ENCODE peak calls at places on chromosomes 4 and X, in seven cellular contexts. P, H, Y, Z, L, X and M are unnamed samples.

GRCh38 chrX:15686818-15687685 is 22.4 kb upstream of the CLTRN start:
- DNase-seq in P (peak; percentile 82), H (peak; percentile 60), Y (no peak), Z (peak; percentile 61), L (peak; percentile 41), X (peak; percentile 60), M (peak; percentile 41)

GRCh38 chr4:56060021-56060420 is 111.3 kb downstream of the CEP135 start:
- DNase-seq in P (no peak), H (no peak), Y (no peak), Z (no peak), L (no peak), X (no peak), M (no peak)

GRCh38 chrX:109812236-109812635 is 79.2 kb upstream of the ACSL4 start:
- DNase-seq in P (peak; percentile 13), H (no peak), Y (no peak), Z (no peak), L (no peak), X (no peak), M (no peak)

GRCh38 chrX:100484971-100485370 is 74.9 kb upstream of the PCDH19 start:
- DNase-seq in P (no peak), H (no peak), Y (no peak), Z (no peak), L (no peak), X (no peak), M (no peak)

GRCh38 chrX:139881572-139881971 is 51.3 kb downstream of the ATP11C start:
- DNase-seq in P (no peak), H (no peak), Y (no peak), Z (no peak), L (peak; percentile 71), X (no peak), M (no peak)

GRCh38 chrX:13471269-13471668 is 98.1 kb upstream of the EGFL6 start:
- DNase-seq in P (no peak), H (no peak), Y (no peak), Z (no peak), L (no peak), X (no peak), M (no peak)

GRCh38 chr4:142396279-142396678 is 449.8 kb downstream of the INPP4B start:
- DNase-seq in P (no peak), H (no peak), Y (no peak), Z (no peak), L (peak; percentile 64), X (no peak), M (no peak)

GRCh38 chrX:70234355-70234754 is at the start of gene AWAT1:
- DNase-seq in P (no peak), H (no peak), Y (no peak), Z (no peak), L (no peak), X (no peak), M (no peak)

GRCh38 chr4:103137446-103137827 is 37.8 kb upstream of the BDH2 start:
- DNase-seq in P (no peak), H (no peak), Y (no peak), Z (no peak), L (peak; percentile 61), X (no peak), M (no peak)

GRCh38 chr4:86380176-86380724 is 20.4 kb upstream of the MAPK10 start:
- DNase-seq in P (no peak), H (no peak), Y (no peak), Z (no peak), L (no peak), X (no peak), M (no peak)

GRCh38 chr4:21046121-21046520 is 345.9 kb downstream of the PACRGL start:
- DNase-seq in P (no peak), H (no peak), Y (no peak), Z (no peak), L (peak; percentile 0), X (no peak), M (no peak)

GRCh38 chr4:39770471-39770870 is 72.5 kb downstream of the UBE2K start:
- DNase-seq in P (no peak), H (no peak), Y (no peak), Z (no peak), L (no peak), X (no peak), M (no peak)

GRCh38 chr4:74805601-74806000 is 11.3 kb upstream of the BTC start:
- DNase-seq in P (no peak), H (no peak), Y (no peak), Z (no peak), L (peak; percentile 63), X (no peak), M (no peak)

GRCh38 chr4:53767503-53767902 is 176.2 kb upstream of the LNX1 start:
- DNase-seq in P (no peak), H (no peak), Y (no peak), Z (no peak), L (peak; percentile 95), X (no peak), M (no peak)

GRCh38 chr4:25926473-25926872 is 12.5 kb downstream of the SMIM20 start:
- DNase-seq in P (no peak), H (no peak), Y (no peak), Z (no peak), L (no peak), X (peak; percentile 17), M (no peak)

GRCh38 chrX:115949900-115950822 is 220.4 kb upstream of the AGTR2 start:
- DNase-seq in P (no peak), H (no peak), Y (no peak), Z (no peak), L (no peak), X (no peak), M (no peak)

GRCh38 chr4:81142744-81143143 is 72.3 kb downstream of the PRKG2 start:
- DNase-seq in P (no peak), H (no peak), Y (no peak), Z (no peak), L (peak; percentile 46), X (no peak), M (no peak)

GRCh38 chr4:101020956-101021355 is 326.4 kb downstream of the PPP3CA start:
- DNase-seq in P (no peak), H (no peak), Y (no peak), Z (no peak), L (peak; percentile 81), X (no peak), M (no peak)

GRCh38 chr4:73019462-73020047 is 50.0 kb downstream of the COX18 start:
- DNase-seq in P (peak; percentile 69), H (no peak), Y (no peak), Z (no peak), L (peak; percentile 31), X (no peak), M (no peak)

GRCh38 chr4:41921476-41921875 is 13.8 kb upstream of the TMEM33 start:
- DNase-seq in P (no peak), H (no peak), Y (no peak), Z (no peak), L (no peak), X (no peak), M (no peak)

GRCh38 chr4:7089211-7089964 is 21.5 kb upstream of the GRPEL1 start:
- DNase-seq in P (no peak), H (no peak), Y (no peak), Z (peak; percentile 27), L (no peak), X (no peak), M (no peak)

DNA sequence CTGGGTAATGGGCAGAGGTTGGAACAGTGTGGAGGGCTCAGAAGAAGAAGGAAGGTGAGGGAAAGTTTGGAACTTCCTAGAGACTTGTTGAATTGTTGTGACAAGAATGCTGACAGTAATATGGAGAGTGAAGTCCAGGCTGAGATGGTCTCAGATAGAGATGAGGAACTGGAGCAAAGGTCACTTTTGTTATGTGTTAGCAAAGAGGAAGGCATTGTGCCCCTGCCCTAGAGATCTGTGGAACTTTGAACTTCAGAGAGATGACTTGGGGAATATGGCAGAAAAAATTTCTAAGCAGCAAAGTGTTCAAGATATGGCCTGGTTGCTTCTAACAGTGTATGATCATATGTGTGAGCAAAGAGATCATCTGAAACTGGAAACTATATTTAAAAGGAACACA is 37.9 kb upstream of the MSX1 start:
- DNase-seq in P (no peak), H (no peak), Y (no peak), Z (no peak), L (no peak), X (no peak), M (no peak)
- H3K9me3 ChIP-seq in P (no peaks in the 10 kb centered on the region), H (no peaks in the 10 kb centered on the region), Y (no peaks in the 10 kb centered on the region), Z (no peaks in the 10 kb centered on the region), L (no peaks in the 10 kb centered on the region), X (peaks cover 5% of the 10 kb centered on the region), M (no peaks in the 10 kb centered on the region)

GRCh38 chrX:1295550-1295949 is 26.9 kb downstream of the CSF2RA start:
- DNase-seq in P (no peak), H (no peak), Y (no peak), Z (no peak), L (no peak), X (no peak), M (no peak)
- H3K9me3 ChIP-seq in P (no peaks in the 10 kb centered on the region), H (no peaks in the 10 kb centered on the region), Y (no peaks in the 10 kb centered on the region), Z (no peaks in the 10 kb centered on the region), L (peaks cover 2% of the 10 kb centered on the region), X (no peaks in the 10 kb centered on the region), M (no peaks in the 10 kb centered on the region)

GRCh38 chrX:146481735-146482134 is 327.8 kb upstream of the CXorf51B start:
- DNase-seq in P (no peak), H (no peak), Y (no peak), Z (no peak), L (no peak), X (no peak), M (no peak)

GRCh38 chrX:146477341-146477740 is 332.2 kb upstream of the CXorf51B start:
- DNase-seq in P (no peak), H (no peak), Y (no peak), Z (no peak), L (no peak), X (no peak), M (no peak)
- H3K9me3 ChIP-seq in P (no peaks in the 10 kb centered on the region), H (no peaks in the 10 kb centered on the region), Y (no peaks in the 10 kb centered on the region), Z (no peaks in the 10 kb centered on the region), L (no peaks in the 10 kb centered on the region), X (no peaks in the 10 kb centered on the region), M (no peaks in the 10 kb centered on the region)

GRCh38 chr4:253936-254756 is 51.1 kb downstream of the ZNF732 start:
- DNase-seq in P (no peak), H (no peak), Y (no peak), Z (no peak), L (no peak), X (no peak), M (no peak)
- H3K9me3 ChIP-seq in P (peaks cover 21% of the 10 kb centered on the region), H (peaks cover 19% of the 10 kb centered on the region), Y (peaks cover 73% of the 10 kb centered on the region), Z (peaks cover 10% of the 10 kb centered on the region), L (no peaks in the 10 kb centered on the region), X (peaks cover 19% of the 10 kb centered on the region), M (peaks cover 22% of the 10 kb centered on the region)

DNA sequence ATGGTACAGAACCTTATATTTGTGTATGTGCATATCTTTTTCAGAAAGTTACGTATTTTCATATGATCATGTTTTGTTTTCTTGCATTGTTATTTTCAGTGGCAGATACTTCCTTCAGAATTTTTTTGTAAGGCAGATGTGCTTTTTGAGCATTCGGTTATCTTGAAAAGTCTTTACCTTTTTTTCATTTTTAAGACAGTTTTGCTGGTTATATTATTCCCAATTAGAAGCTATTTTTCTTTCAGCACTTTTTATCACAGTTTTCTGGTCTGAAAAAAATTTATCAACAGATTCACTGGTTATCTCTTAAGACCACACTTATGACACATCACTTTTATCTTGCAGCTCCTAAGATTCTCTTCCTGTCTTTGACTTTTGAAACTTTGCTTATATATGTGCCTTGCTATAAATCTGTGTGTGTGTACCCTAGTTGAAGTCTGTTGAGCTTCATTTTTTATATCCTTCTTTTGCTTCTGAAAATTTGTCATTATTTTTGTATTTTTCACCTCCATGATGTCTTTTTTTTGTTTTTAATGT is 53.1 kb downstream of the ZNF732 start:
- DNase-seq in P (no peak), H (no peak), Y (no peak), Z (no peak), L (no peak), X (no peak), M (no peak)
- H3K9me3 ChIP-seq in P (peaks cover 21% of the 10 kb centered on the region), H (peaks cover 25% of the 10 kb centered on the region), Y (peaks cover 56% of the 10 kb centered on the region), Z (peaks cover 10% of the 10 kb centered on the region), L (no peaks in the 10 kb centered on the region), X (peaks cover 19% of the 10 kb centered on the region), M (peaks cover 17% of the 10 kb centered on the region)